ENCODE peak calls at places on chromosomes 16 and 17, in nine cellular contexts. W, I, K, N, L, O, U, A and F are unnamed samples.
A peak's percentile ranks its signal among the peaks of the same experiment; 100 is the strongest.

GRCh38 chr17:35889818-35890773 is 9.9 kb upstream of the CCL5 start:
- DNase-seq in W (no peak), I (peak; percentile 21), K (no peak), N (peak; percentile 13), L (peak; percentile 12), O (no peak), U (peak; percentile 57), A (no peak), F (no peak)

GRCh38 chr16:54342966-54343365 is 56.4 kb upstream of the IRX3 start:
- DNase-seq in W (no peak), I (no peak), K (no peak), N (no peak), L (no peak), O (no peak), U (peak; percentile 32), A (peak; percentile 17), F (no peak)

GRCh38 chr17:34241062-34241461 is 14.0 kb upstream of the CCL2 start:
- DNase-seq in W (no peak), I (peak; percentile 54), K (no peak), N (no peak), L (peak; percentile 86), O (no peak), U (no peak), A (no peak), F (no peak)

GRCh38 chr17:30534938-30535921 is 58.0 kb downstream of the GOSR1 start:
- DNase-seq in W (no peak), I (no peak), K (no peak), N (no peak), L (no peak), O (no peak), U (no peak), A (no peak), F (no peak)

GRCh38 chr17:70552230-70552981 is 383.1 kb downstream of the KCNJ2 start:
- DNase-seq in W (no peak), I (no peak), K (peak; percentile 45), N (peak; percentile 42), L (no peak), O (peak; percentile 63), U (peak; percentile 18), A (no peak), F (no peak)

GRCh38 chr17:58383892-58384462 is 32.0 kb upstream of the SUPT4H1 start:
- DNase-seq in W (no peak), I (no peak), K (no peak), N (no peak), L (no peak), O (no peak), U (no peak), A (peak; percentile 35), F (no peak)

GRCh38 chr17:1518410-1518809 is 2.0 kb upstream of the INPP5K start:
- DNase-seq in W (no peak), I (no peak), K (no peak), N (no peak), L (no peak), O (no peak), U (no peak), A (no peak), F (no peak)

GRCh38 chr17:29870836-29871430 is 59.1 kb downstream of the SSH2 start:
- DNase-seq in W (no peak), I (no peak), K (no peak), N (no peak), L (no peak), O (no peak), U (no peak), A (no peak), F (no peak)

GRCh38 chr17:36553459-36553858 is 8.7 kb downstream of the GGNBP2 start:
- DNase-seq in W (no peak), I (no peak), K (no peak), N (no peak), L (no peak), O (no peak), U (no peak), A (no peak), F (no peak)

GRCh38 chr17:50564916-50565315 is 4.4 kb downstream of the CACNA1G start:
- DNase-seq in W (peak; percentile 88), I (no peak), K (no peak), N (peak; percentile 47), L (no peak), O (no peak), U (peak; percentile 23), A (no peak), F (no peak)

GRCh38 chr16:31202402-31203385 is at the start of gene PYCARD:
- DNase-seq in W (no peak), I (peak; percentile 39), K (peak; percentile 25), N (peak; percentile 35), L (peak; percentile 73), O (peak; percentile 83), U (peak; percentile 49), A (no peak), F (no peak)

GRCh38 chr17:81960130-81960958 is 643 bp downstream of the NOTUM start:
- DNase-seq in W (no peak), I (no peak), K (no peak), N (peak; percentile 53), L (no peak), O (peak; percentile 84), U (no peak), A (no peak), F (no peak)

GRCh38 chr16:83911290-83911689 is 12.4 kb downstream of the MLYCD start:
- DNase-seq in W (no peak), I (no peak), K (no peak), N (no peak), L (no peak), O (no peak), U (no peak), A (no peak), F (no peak)

GRCh38 chr17:9023389-9024210 is 2.3 kb downstream of the NTN1 start:
- DNase-seq in W (no peak), I (no peak), K (no peak), N (no peak), L (no peak), O (peak; percentile 75), U (no peak), A (no peak), F (no peak)

GRCh38 chr17:64707077-64707591 is 45.0 kb upstream of the SMURF2 start:
- DNase-seq in W (peak; percentile 96), I (peak; percentile 81), K (no peak), N (peak; percentile 97), L (peak; percentile 92), O (peak; percentile 66), U (peak; percentile 100), A (peak; percentile 100), F (peak; percentile 91)

GRCh38 chr17:76076765-76077581 is 2.0 kb upstream of the ZACN start:
- DNase-seq in W (no peak), I (no peak), K (no peak), N (no peak), L (no peak), O (peak; percentile 85), U (peak; percentile 40), A (no peak), F (no peak)

DNA sequence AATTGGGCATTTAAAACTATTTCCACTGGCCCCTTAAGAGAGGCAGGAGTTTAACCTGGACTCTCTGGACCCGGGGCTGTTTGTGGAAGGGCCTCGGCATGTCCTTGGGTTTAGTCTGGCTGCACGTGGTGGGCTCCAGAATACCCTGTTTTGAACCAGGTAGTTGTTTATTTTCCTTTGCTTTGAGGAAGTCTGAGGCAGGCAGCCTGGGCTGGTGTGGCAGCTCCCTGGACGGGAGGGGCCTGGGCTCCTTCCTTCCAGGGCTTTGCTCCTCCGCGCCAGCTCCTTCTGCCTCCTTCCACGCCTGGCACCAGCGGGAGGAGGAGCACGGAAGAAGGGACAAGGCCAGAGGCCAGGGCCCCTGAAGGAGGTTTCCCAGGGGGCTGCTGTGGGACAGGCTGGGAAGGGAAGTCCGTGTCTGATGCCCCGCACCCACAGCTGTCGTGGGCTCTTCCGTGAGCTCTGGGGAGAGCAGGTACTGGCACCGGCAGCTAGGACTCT is 15.5 kb downstream of the BANP start:
- DNase-seq in W (no peak), I (no peak), K (no peak), N (no peak), L (no peak), O (peak; percentile 50), U (peak; percentile 24), A (no peak), F (no peak)
- H3K4me3 ChIP-seq in W (no peak overlapping the region), I (no peak overlapping the region), K (no peak overlapping the region), N (no peak overlapping the region), L (no peak overlapping the region), O (no peak overlapping the region), U (peak overlapping the region; percentile 40), A (no peak overlapping the region), F (peak overlapping the region; percentile 46)

DNA sequence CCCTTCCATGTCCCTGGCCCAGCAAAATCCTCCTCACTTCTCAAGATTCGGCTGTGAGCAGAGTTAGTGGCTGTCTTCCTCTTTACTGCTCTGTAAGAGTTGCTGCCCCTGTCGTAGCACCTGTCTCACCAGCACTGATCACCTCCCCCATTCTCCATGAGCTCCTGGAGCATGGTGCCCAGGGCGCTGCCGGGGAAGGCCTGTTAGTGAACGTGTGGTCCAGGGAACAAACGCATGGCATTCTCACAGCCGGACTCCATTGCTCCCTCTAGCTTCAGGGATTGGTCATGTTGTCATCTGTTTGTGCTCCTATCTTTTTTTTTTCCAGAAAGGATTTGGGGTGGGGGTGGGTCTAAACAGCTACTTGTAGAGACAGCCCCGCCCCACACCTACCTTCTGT is 141.2 kb downstream of the CMIP start:
- DNase-seq in W (no peak), I (no peak), K (no peak), N (peak; percentile 76), L (no peak), O (peak; percentile 83), U (no peak), A (no peak), F (no peak)
- TF ChIP-seq CTCF in W (no peak), I (no peak), K (no peak), N (peak; percentile 32), L (no peak), O (peak; percentile 72), U (peak; percentile 14), A (peak; percentile 50), F (peak; percentile 54)

GRCh38 chr16:85459529-85460251 is 153.4 kb upstream of the GSE1 start:
- DNase-seq in W (peak; percentile 74), I (no peak), K (no peak), N (no peak), L (no peak), O (no peak), U (no peak), A (no peak), F (no peak)

GRCh38 chr16:85461814-85462404 is 151.2 kb upstream of the GSE1 start:
- DNase-seq in W (no peak), I (no peak), K (no peak), N (no peak), L (no peak), O (peak; percentile 93), U (no peak), A (no peak), F (no peak)

GRCh38 chr16:85462405-85463227 is 150.5 kb upstream of the GSE1 start:
- DNase-seq in W (no peak), I (no peak), K (no peak), N (no peak), L (peak; percentile 51), O (peak; percentile 74), U (no peak), A (no peak), F (no peak)

GRCh38 chr16:85460252-85460982 is 152.7 kb upstream of the GSE1 start:
- DNase-seq in W (no peak), I (no peak), K (no peak), N (no peak), L (no peak), O (peak; percentile 65), U (no peak), A (no peak), F (no peak)

GRCh38 chr16:85460983-85461813 is 151.9 kb upstream of the GSE1 start:
- DNase-seq in W (no peak), I (no peak), K (no peak), N (peak; percentile 43), L (no peak), O (peak; percentile 68), U (peak; percentile 3), A (no peak), F (no peak)
- H3K4me3 ChIP-seq in W (no peak overlapping the region), I (no peak overlapping the region), K (no peak overlapping the region), N (no peak overlapping the region), L (peak overlapping the region; percentile 25), O (peak overlapping the region; percentile 78), U (no peak overlapping the region), A (no peak overlapping the region), F (no peak overlapping the region)

GRCh38 chr17:72592242-72592966 is 471.6 kb downstream of the SOX9 start:
- DNase-seq in W (no peak), I (peak; percentile 63), K (peak; percentile 83), N (peak; percentile 90), L (peak; percentile 61), O (peak; percentile 98), U (peak; percentile 81), A (no peak), F (no peak)
- TF ChIP-seq CTCF in W (no peak), I (no peak), K (no peak), N (no peak), L (no peak), O (no peak), U (no peak), A (no peak), F (no peak)